ENCODE peak calls at places on chromosomes 13 and 19, in four cellular contexts. M, N, Y and C are unnamed samples.

GRCh38 chr19:46924874-46925547 is 64.2 kb downstream of the ARHGAP35 start:
- DNase-seq in M (no peak), N (peak), Y (no peak), C (no peak)

GRCh38 chr19:34276614-34277013 is 22.3 kb downstream of the GARRE1 start:
- DNase-seq in M (no peak), N (no peak), Y (no peak), C (no peak)

GRCh38 chr19:46068345-46069258 is 27.8 kb upstream of the IGFL4 start:
- DNase-seq in M (no peak), N (no peak), Y (no peak), C (no peak)

GRCh38 chr13:100100115-100100879 is 11.4 kb downstream of the PCCA start:
- DNase-seq in M (peak), N (peak), Y (no peak), C (no peak)

GRCh38 chr13:46495066-46495465 is 57.9 kb upstream of the LRCH1 start:
- DNase-seq in M (no peak), N (no peak), Y (no peak), C (no peak)

GRCh38 chr13:77544365-77544764 is 8.9 kb downstream of the SCEL start:
- DNase-seq in M (peak), N (peak), Y (peak), C (no peak)

GRCh38 chr13:101341464-101341863 is 74.8 kb downstream of the NALCN start:
- DNase-seq in M (no peak), N (no peak), Y (no peak), C (no peak)

GRCh38 chr13:30581582-30581981 is 36.1 kb upstream of the USPL1 start:
- DNase-seq in M (no peak), N (no peak), Y (no peak), C (no peak)

GRCh38 chr19:5299137-5299536 is 41.5 kb downstream of the PTPRS start:
- DNase-seq in M (no peak), N (no peak), Y (no peak), C (no peak)

GRCh38 chr13:80235559-80236296 is 105.2 kb downstream of the SPRY2 start:
- DNase-seq in M (no peak), N (peak), Y (no peak), C (no peak)

GRCh38 chr13:93416943-93417342 is 190.3 kb downstream of the GPC6 start:
- DNase-seq in M (no peak), N (no peak), Y (no peak), C (no peak)

GRCh38 chr13:50678464-50679162 is 164.9 kb downstream of the DLEU7 start:
- DNase-seq in M (no peak), N (no peak), Y (no peak), C (no peak)

GRCh38 chr13:44313674-44314073 is 60.0 kb upstream of the SERP2 start:
- DNase-seq in M (no peak), N (no peak), Y (no peak), C (no peak)

GRCh38 chr13:50910483-50910805 is 853 bp downstream of the RNASEH2B start:
- DNase-seq in M (no peak), N (peak), Y (peak), C (no peak)

GRCh38 chr19:52464798-52465470 is 11.6 kb downstream of the ZNF578 start:
- DNase-seq in M (no peak), N (no peak), Y (no peak), C (no peak)

GRCh38 chr13:25951831-25952230 is 100.0 kb downstream of the SHISA2 start:
- DNase-seq in M (no peak), N (no peak), Y (no peak), C (no peak)

GRCh38 chr19:53193534-53194222 is 520 bp upstream of the ZNF665 start:
- DNase-seq in M (no peak), N (no peak), Y (no peak), C (no peak)

GRCh38 chr19:15374796-15375440 is 4.7 kb downstream of the AKAP8 start:
- DNase-seq in M (no peak), N (peak), Y (peak), C (no peak)

GRCh38 chr19:32199501-32200040 is 145.8 kb upstream of the ZNF507 start:
- DNase-seq in M (no peak), N (no peak), Y (no peak), C (no peak)

GRCh38 chr13:44243198-44243852 is 130.3 kb upstream of the SERP2 start:
- DNase-seq in M (peak), N (peak), Y (no peak), C (peak)

GRCh38 chr13:38690231-38690630 is 3.4 kb downstream of the FREM2 start:
- DNase-seq in M (no peak), N (no peak), Y (no peak), C (no peak)

GRCh38 chr19:7650148-7650547 is 13.2 kb downstream of the STXBP2 start:
- DNase-seq in M (no peak), N (no peak), Y (no peak), C (no peak)

GRCh38 chr19:58346961-58347929 is 6.0 kb downstream of the A1BG start:
- DNase-seq in M (peak), N (peak), Y (peak), C (peak)

GRCh38 chr13:42992585-42993122 is 613 bp upstream of the EPSTI1 start:
- DNase-seq in M (no peak), N (no peak), Y (no peak), C (no peak)

GRCh38 chr19:17641181-17641580 is 47.0 kb downstream of the UNC13A start:
- DNase-seq in M (no peak), N (no peak), Y (no peak), C (no peak)

GRCh38 chr13:91142572-91142971 is 204.9 kb upstream of the MIR17HG start:
- DNase-seq in M (no peak), N (no peak), Y (no peak), C (no peak)

GRCh38 chr19:32287086-32287485 is 58.3 kb upstream of the ZNF507 start:
- DNase-seq in M (no peak), N (no peak), Y (no peak), C (no peak)

GRCh38 chr13:28338202-28338601 is 156.7 kb downstream of the FLT1 start:
- DNase-seq in M (no peak), N (peak), Y (no peak), C (no peak)

DNA sequence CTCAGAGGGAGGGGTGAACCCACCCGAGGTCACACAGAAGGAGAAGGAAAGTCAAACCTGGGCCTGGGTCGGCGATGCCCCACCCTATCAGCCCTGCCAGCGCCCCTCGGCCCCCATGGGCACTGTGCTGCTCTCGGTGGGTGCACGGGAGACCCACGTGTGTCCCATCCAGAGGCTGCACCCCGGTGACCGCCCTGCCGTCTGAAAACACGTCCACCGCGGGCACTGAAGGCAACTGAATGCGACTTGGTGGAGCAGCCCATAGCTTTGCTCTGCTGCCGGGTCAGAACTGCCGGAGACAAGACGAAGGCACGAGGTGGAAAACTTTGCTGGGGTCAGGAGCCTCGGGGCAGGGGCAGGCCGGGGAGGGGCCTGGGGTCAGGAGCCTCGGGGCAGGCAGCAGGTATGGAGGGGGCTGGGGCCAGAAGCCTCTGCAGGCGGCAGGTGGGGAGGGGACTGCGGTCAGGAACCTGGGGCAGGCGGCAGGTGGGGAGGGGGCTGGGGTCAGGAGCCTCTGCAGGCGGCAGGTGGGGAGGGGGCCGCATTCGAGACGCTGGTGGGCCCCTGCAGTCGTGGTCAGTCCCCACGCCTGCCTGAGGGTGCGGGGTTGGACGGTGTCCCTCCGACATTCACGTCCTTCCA is 30.5 kb downstream of the PIP5K1C start:
- DNase-seq in M (no peak), N (no peak), Y (no peak), C (no peak)
- H3K4me3 ChIP-seq in M (peak), N (peak), Y (peak), C (no peak)

DNA sequence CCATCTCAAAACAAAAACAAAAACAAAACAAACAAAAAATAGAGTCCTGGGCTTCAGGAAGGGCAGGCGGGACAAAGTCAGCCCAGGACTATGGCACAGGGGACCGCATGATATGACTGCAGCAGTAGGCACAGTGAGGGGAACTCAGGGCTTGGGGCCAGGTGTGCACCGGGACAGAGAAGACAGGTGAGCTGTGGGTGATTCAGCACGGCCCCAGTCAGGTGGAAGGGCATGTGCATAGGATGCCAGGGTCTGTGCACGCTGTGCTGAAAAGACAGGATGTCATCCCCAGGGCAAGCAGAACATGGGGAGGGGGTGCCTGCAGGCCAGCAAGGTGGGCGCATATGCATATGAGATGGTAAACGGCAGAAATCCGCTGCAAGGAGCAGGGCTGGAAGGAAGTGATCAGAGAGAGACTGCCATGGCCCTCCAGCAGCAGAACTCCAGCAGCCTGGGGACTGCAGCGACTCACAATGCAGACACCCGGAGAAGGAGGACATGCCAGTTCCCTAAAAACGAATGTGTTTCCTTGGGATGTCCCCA is 15.0 kb downstream of the EPS15L1 start:
- DNase-seq in M (no peak), N (no peak), Y (no peak), C (no peak)
- H3K4me3 ChIP-seq in M (no peak), N (peak), Y (peak), C (no peak)

DNA sequence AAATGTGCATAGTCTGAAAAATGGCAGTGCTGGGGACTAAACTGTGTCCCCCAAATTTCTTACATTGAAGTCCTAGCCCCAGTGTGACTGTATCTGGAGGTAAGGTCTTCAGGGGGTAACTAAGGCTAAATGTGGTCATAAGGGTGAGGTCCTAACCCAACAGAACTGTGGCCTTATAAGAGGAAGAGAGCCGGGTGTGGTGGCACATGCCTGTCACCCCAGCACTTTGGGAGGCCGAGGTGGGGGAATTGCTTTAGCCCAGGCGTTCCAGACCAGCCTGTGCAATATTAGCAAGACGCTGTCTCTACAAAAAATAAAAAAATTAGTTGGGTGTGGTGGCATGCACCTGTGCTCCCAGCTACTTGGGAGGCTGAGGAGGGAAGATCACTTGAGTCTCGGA is 17.8 kb downstream of the PROZ start:
- DNase-seq in M (no peak), N (no peak), Y (no peak), C (no peak)
- H3K4me3 ChIP-seq in M (no peak), N (no peak), Y (no peak), C (no peak)

GRCh38 chr19:10586396-10586795 is 716 bp downstream of the AP1M2 start:
- DNase-seq in M (no peak), N (no peak), Y (no peak), C (no peak)
- H3K4me3 ChIP-seq in M (peak), N (no peak), Y (no peak), C (no peak)

DNA sequence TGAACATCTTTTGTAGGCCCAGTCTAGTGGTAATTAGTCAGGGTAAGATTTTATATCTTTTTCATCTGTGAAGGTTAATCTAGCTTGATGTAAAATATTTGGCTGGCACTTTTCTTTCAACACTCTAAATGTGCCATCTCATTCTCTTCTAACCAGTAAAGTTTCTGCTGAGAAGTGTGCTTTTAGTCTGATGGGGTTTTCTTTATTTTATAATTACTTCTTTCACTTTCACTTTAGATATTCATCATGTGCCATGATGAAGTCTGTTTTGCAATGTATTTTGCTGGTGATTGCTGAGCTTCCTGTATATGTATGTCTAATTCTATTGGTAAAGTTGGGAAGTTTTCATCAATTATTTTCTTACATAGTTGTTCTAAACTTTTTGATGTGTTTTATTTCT is 31.9 kb downstream of the ZNF726 start:
- DNase-seq in M (no peak), N (no peak), Y (no peak), C (no peak)
- H3K4me3 ChIP-seq in M (no peak), N (no peak), Y (no peak), C (no peak)

GRCh38 chr19:35928507-35928906 is 7.7 kb upstream of the LRFN3 start:
- DNase-seq in M (no peak), N (no peak), Y (no peak), C (no peak)

GRCh38 chr19:35932291-35932936 is 3.8 kb upstream of the LRFN3 start:
- DNase-seq in M (no peak), N (no peak), Y (no peak), C (no peak)

GRCh38 chr19:35935911-35936737 is at the start of gene LRFN3:
- DNase-seq in M (peak), N (peak), Y (peak), C (peak)

GRCh38 chr19:35931161-35931873 is 4.9 kb upstream of the LRFN3 start:
- DNase-seq in M (peak), N (peak), Y (peak), C (peak)

DNA sequence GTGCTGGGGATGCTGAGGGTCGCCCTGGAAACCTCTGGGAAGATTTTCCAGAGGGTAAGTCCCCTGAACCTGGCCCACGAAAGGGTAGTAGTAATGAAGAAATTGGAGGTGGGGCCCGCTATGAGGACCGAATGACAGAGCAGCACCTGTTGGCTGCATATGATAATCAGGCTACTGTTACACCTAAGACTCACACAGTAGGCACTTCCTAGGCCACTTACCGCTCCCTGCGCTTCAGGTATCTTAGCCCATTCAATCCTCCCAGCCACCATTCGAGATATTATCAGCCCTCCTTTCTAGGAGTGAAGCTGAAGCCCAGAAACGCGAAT is 4.3 kb upstream of the LRFN3 start:
- DNase-seq in M (no peak), N (no peak), Y (no peak), C (no peak)
- H3K4me3 ChIP-seq in M (no peak), N (peak), Y (no peak), C (no peak)